ENCODE peak calls at places on chromosomes 2 and 18, in nine cellular contexts. T is GM23248, N is HCT116, H is OCI-LY7, A is hepatocyte, P is SK-N-SH, Y is GM23338, Z is PC-3, D is MM.1S. L is an unnamed sample.
A peak's percentile ranks its signal among the peaks of the same experiment; 100 is the strongest.

GRCh38 chr2:1248187-1248586 is 165.1 kb upstream of the TPO start:
- DNase-seq in Y (no peak), H (no peak), D (no peak), P (peak; percentile 75), T (no peak), Z (no peak), A (no peak), N (no peak), L (no peak)

GRCh38 chr2:85804583-85804982 is 50.8 kb downstream of the ATOH8 start:
- DNase-seq in T (peak; percentile 46), H (peak; percentile 60), A (no peak), D (no peak), Y (peak; percentile 61), Z (peak; percentile 38), N (no peak), P (peak; percentile 70), L (peak; percentile 56)

GRCh38 chr2:172373076-172373475 is 54.3 kb upstream of the ITGA6 start:
- DNase-seq in H (no peak), Y (no peak), Z (no peak), A (no peak), N (no peak), T (no peak), P (no peak), D (no peak), L (no peak)

GRCh38 chr2:163667064-163667887 is 68.5 kb downstream of the FIGN start:
- DNase-seq in T (peak; percentile 72), Y (no peak), H (no peak), N (no peak), Z (peak; percentile 88), P (no peak), D (no peak), A (no peak), L (no peak)

GRCh38 chr2:97660775-97661417 is 2.9 kb downstream of the ACTR1B start:
- DNase-seq in D (no peak), H (no peak), N (no peak), P (no peak), Y (no peak), T (no peak), A (no peak), Z (no peak), L (no peak)

GRCh38 chr18:8773980-8774379 is 68.6 kb downstream of the MTCL1 start:
- DNase-seq in A (no peak), P (no peak), Z (no peak), Y (no peak), T (peak; percentile 55), N (no peak), H (no peak), D (no peak), L (no peak)

GRCh38 chr2:197993830-197994229 is 189.4 kb downstream of the PLCL1 start:
- DNase-seq in T (peak; percentile 67), H (no peak), Y (no peak), P (no peak), N (no peak), A (no peak), Z (no peak), D (no peak), L (no peak)

GRCh38 chr2:120104002-120104467 is 91.2 kb downstream of the EPB41L5 start:
- DNase-seq in A (no peak), N (no peak), H (no peak), P (no peak), D (no peak), Z (peak; percentile 95), Y (no peak), T (peak; percentile 95), L (no peak)

GRCh38 chr2:27316655-27317412 is 6.1 kb downstream of the MPV17 start:
- DNase-seq in H (no peak), A (no peak), N (no peak), Z (no peak), D (no peak), P (no peak), T (no peak), Y (no peak), L (no peak)

GRCh38 chr2:163736433-163737168 is 793 bp upstream of the FIGN start:
- DNase-seq in H (no peak), P (peak; percentile 83), D (peak; percentile 32), A (peak; percentile 78), Z (peak; percentile 47), Y (peak; percentile 90), T (peak; percentile 66), N (no peak), L (peak; percentile 92)

GRCh38 chr2:207334631-207335371 is 169.1 kb upstream of the KLF7 start:
- DNase-seq in D (no peak), Y (peak; percentile 93), N (peak; percentile 62), H (no peak), Z (peak; percentile 94), A (peak; percentile 68), P (no peak), T (peak; percentile 98), L (peak; percentile 89)

GRCh38 chr2:207332473-207333212 is 166.9 kb upstream of the KLF7 start:
- DNase-seq in D (no peak), Z (no peak), H (no peak), Y (no peak), A (no peak), N (no peak), P (no peak), T (no peak), L (no peak)

GRCh38 chr2:207331674-207332073 is 165.9 kb upstream of the KLF7 start:
- DNase-seq in A (no peak), T (no peak), D (no peak), P (no peak), H (no peak), N (no peak), Y (no peak), Z (no peak), L (no peak)

GRCh38 chr2:207333599-207334308 is 168.0 kb upstream of the KLF7 start:
- DNase-seq in Z (no peak), P (no peak), A (no peak), T (peak; percentile 54), H (no peak), D (no peak), Y (no peak), N (no peak), L (no peak)

GRCh38 chr2:207334309-207334630 is 168.5 kb upstream of the KLF7 start:
- DNase-seq in D (no peak), A (no peak), T (no peak), P (no peak), Z (no peak), Y (no peak), N (no peak), H (no peak), L (no peak)
- H3K4me2 ChIP-seq in D (no peak overlapping the region), A (peak overlapping the region; percentile 62), T (peak overlapping the region; percentile 87), P (peak overlapping the region; percentile 76), Z (peak overlapping the region; percentile 77), Y (peak overlapping the region; percentile 20), N (peak overlapping the region; percentile 71), H (no peak overlapping the region), L (peak overlapping the region; percentile 75)

GRCh38 chr2:10985260-10985659 is 73.5 kb downstream of the KCNF1 start:
- DNase-seq in Z (no peak), T (no peak), A (no peak), H (no peak), N (no peak), D (no peak), P (no peak), Y (no peak), L (no peak)
- H2AFZ ChIP-seq in Z (no peak overlapping the region), T (no peak overlapping the region), A (no peak overlapping the region), H (no peak overlapping the region), N (no peak overlapping the region), D (no peak overlapping the region), P (no peak overlapping the region), Y (no peak overlapping the region), L (no peak overlapping the region)

GRCh38 chr2:219554369-219554768 is 10.5 kb downstream of the TMEM198 start:
- DNase-seq in D (no peak), A (no peak), T (no peak), Z (no peak), N (no peak), H (no peak), P (no peak), Y (no peak), L (no peak)

GRCh38 chr2:219556413-219556812 is 12.6 kb downstream of the TMEM198 start:
- DNase-seq in T (no peak), Y (no peak), D (no peak), H (no peak), Z (no peak), A (no peak), P (no peak), N (no peak), L (no peak)

GRCh38 chr2:219557320-219557719 is 13.5 kb downstream of the TMEM198 start:
- DNase-seq in D (no peak), Z (no peak), T (no peak), P (no peak), A (no peak), H (no peak), N (no peak), Y (no peak), L (no peak)

GRCh38 chr2:219557791-219558785 is 13.3 kb downstream of the OBSL1 start:
- DNase-seq in H (no peak), A (no peak), N (no peak), Y (no peak), T (no peak), D (no peak), P (no peak), Z (no peak), L (no peak)

DNA sequence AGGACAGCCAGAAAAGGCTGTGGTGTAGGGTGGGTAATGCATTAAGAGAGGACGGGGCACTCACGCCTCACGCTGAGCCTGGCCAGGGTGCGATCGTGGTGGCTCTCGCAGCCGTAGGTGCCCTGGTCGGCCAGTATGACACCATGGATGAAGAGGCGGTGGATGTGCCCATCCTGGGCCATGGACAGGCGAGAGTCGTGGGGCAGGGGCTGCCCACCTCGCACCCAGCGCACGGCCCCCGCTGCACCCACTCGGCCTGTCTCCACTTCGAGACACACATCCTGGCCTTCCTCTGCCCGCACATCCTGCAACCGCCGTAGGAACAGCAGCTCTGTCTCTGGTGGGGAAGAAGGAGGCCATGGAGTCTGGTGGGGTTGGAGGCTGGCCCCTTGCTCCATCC is 12.1 kb downstream of the TMEM198 start:
- DNase-seq in P (no peak), H (no peak), Y (no peak), T (no peak), D (no peak), Z (no peak), N (no peak), A (no peak), L (no peak)
- TF ChIP-seq EZH2phosphoT487 in P (no peak), H (no peak), Y (no peak), T (no peak), D (no peak), Z (no peak), N (no peak), A (no peak), L (no peak)

DNA sequence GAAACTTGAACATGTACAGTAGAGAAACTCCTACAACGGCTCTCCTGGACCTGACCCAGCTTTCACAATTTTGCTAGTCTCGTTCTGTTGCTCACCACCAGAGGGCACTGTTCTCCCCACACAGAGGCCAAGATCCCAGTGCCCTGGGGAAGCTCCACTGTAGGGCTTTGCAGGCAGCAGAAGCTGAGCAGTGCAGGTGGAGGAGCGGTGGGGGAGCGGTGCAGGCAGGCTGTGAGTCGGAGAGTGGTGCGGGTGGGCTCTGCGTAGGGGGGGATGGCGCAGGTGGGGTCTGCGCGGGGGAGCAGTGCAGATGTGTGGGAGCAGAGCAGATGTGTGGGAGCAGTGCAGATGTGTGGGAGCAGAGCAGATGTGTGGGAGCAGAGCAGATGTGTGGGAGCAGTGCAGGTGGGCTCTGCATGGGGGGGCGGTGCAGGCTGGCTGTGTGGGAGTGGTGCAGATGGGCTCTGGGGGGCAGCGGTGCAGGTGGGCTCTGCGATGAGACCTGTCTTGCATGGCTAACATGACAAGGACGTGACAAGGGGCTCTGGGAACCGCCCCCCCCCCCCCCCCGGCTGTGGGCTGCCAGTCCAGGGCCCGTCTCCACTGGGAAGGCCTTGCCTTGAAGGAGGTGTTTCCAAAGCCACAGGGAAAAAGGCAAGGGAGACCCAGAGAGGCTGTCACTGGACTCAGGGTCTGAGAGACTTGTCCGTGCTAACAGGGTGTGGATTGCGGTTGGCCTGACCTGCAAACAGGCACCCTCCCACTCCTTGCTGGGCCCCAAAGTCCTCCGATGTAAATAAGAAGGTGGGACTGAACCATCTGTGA is 7.3 kb downstream of the CYS1 start:
- DNase-seq in Z (peak; percentile 88), P (peak; percentile 97), T (peak; percentile 88), N (peak; percentile 69), D (peak; percentile 89), H (peak; percentile 91), Y (peak; percentile 91), A (peak; percentile 93), L (peak; percentile 92)
- H3K4me2 ChIP-seq in Z (peak overlapping the region; percentile 42), P (peak overlapping the region; percentile 30), T (peak overlapping the region; percentile 18), N (peak overlapping the region; percentile 51), D (peak overlapping the region; percentile 7), H (no peak overlapping the region), Y (no peak overlapping the region), A (no peak overlapping the region), L (peak overlapping the region; percentile 54)